ENCODE peak calls at places on chromosomes 6 and 20, in nine cellular contexts. K, B, Q, V, D, W, J, A and E are unnamed samples.

GRCh38 chr6:22442826-22443225 is 126.5 kb upstream of the HDGFL1 start:
- DNase-seq in J (no peak), Q (no peak), B (no peak), W (no peak), A (no peak), K (no peak), V (no peak), D (no peak), E (no peak)

GRCh38 chr6:15551798-15552197 is 111.0 kb downstream of the DTNBP1 start:
- DNase-seq in D (peak; percentile 24), W (peak; percentile 26), K (peak; percentile 29), J (no peak), V (peak; percentile 68), A (no peak), Q (no peak), B (no peak), E (peak; percentile 43)

GRCh38 chr6:154914288-154914687 is 80.8 kb upstream of the TIAM2 start:
- DNase-seq in W (no peak), J (no peak), B (no peak), V (no peak), A (no peak), D (no peak), K (no peak), Q (no peak), E (no peak)

GRCh38 chr6:80211295-80211694 is 104.8 kb downstream of the BCKDHB start:
- DNase-seq in D (no peak), Q (no peak), V (no peak), W (no peak), B (peak; percentile 31), K (no peak), J (no peak), A (no peak), E (no peak)

GRCh38 chr20:38840053-38840893 is 34.8 kb downstream of the PPP1R16B start:
- DNase-seq in D (no peak), W (peak; percentile 31), J (no peak), A (no peak), K (no peak), V (no peak), B (no peak), Q (no peak), E (no peak)

GRCh38 chr6:152062476-152062875 is 255.0 kb downstream of the ESR1 start:
- DNase-seq in K (no peak), B (no peak), A (peak; percentile 1), D (no peak), V (no peak), Q (no peak), W (no peak), J (no peak), E (no peak)

GRCh38 chr20:32158943-32159660 is 48.4 kb downstream of the PLAGL2 start:
- DNase-seq in B (no peak), V (no peak), K (no peak), Q (no peak), A (no peak), J (no peak), W (no peak), D (no peak), E (no peak)

GRCh38 chr6:144712541-144712940 is 427.4 kb downstream of the UTRN start:
- DNase-seq in D (no peak), W (peak; percentile 15), Q (no peak), B (no peak), K (no peak), V (no peak), J (no peak), A (no peak), E (no peak)

GRCh38 chr6:133977983-133978895 is 25.2 kb downstream of the TBPL1 start:
- DNase-seq in K (peak; percentile 38), V (no peak), B (peak; percentile 75), A (no peak), J (no peak), D (no peak), Q (no peak), W (peak; percentile 74), E (no peak)

GRCh38 chr6:34961082-34961481 is 72.0 kb downstream of the ANKS1A start:
- DNase-seq in V (no peak), J (no peak), D (no peak), A (no peak), K (no peak), W (no peak), B (no peak), Q (no peak), E (no peak)

GRCh38 chr20:62252342-62252966 is 14.1 kb downstream of the OSBPL2 start:
- DNase-seq in K (no peak), J (no peak), W (peak; percentile 19), V (no peak), D (no peak), Q (no peak), B (peak; percentile 53), A (no peak), E (no peak)

GRCh38 chr20:4165984-4166725 is 150.8 kb upstream of the RNF24 start:
- DNase-seq in A (no peak), V (no peak), Q (no peak), D (no peak), B (no peak), J (no peak), W (no peak), K (no peak), E (no peak)

GRCh38 chr20:36950432-36951197 is 893 bp downstream of the SAMHD1 start:
- DNase-seq in D (peak; percentile 42), J (peak; percentile 50), B (peak; percentile 79), A (peak; percentile 8), W (peak; percentile 52), Q (peak; percentile 47), V (peak; percentile 31), K (peak; percentile 39), E (peak; percentile 42)

GRCh38 chr20:50957798-50958732 is at the start of gene DPM1:
- DNase-seq in V (peak; percentile 85), B (peak; percentile 88), J (peak; percentile 93), Q (peak; percentile 93), A (peak; percentile 95), D (peak; percentile 87), W (peak; percentile 94), K (peak; percentile 90), E (peak; percentile 90)

GRCh38 chr6:167305796-167306195 is 14.7 kb downstream of the UNC93A start:
- DNase-seq in J (no peak), V (no peak), D (no peak), A (no peak), B (no peak), Q (no peak), K (no peak), W (no peak), E (no peak)

GRCh38 chr6:88047510-88048150 is at the start of gene SPACA1:
- DNase-seq in V (no peak), K (no peak), A (no peak), B (no peak), D (no peak), Q (no peak), W (no peak), J (no peak), E (no peak)

GRCh38 chr20:22560817-22561216 is 23.6 kb downstream of the FOXA2 start:
- DNase-seq in V (no peak), K (no peak), W (no peak), A (no peak), B (no peak), J (no peak), Q (no peak), D (no peak), E (no peak)

GRCh38 chr6:97465877-97466710 is 183.1 kb upstream of the MMS22L start:
- DNase-seq in A (no peak), Q (no peak), D (no peak), V (no peak), W (no peak), B (no peak), J (no peak), K (no peak), E (no peak)

GRCh38 chr6:165774903-165775608 is 112.0 kb upstream of the PDE10A start:
- DNase-seq in D (peak; percentile 28), A (peak; percentile 99), V (peak; percentile 62), Q (no peak), W (peak; percentile 58), J (peak; percentile 23), B (no peak), K (peak; percentile 26), E (no peak)

GRCh38 chr6:143806282-143807102 is 36.6 kb upstream of the LTV1 start:
- DNase-seq in W (peak; percentile 84), V (no peak), K (peak; percentile 49), J (no peak), B (peak; percentile 82), A (no peak), D (no peak), Q (no peak), E (no peak)

GRCh38 chr6:126107475-126108121 is 121.3 kb downstream of the TRMT11 start:
- DNase-seq in K (no peak), Q (no peak), V (no peak), D (no peak), W (peak; percentile 35), J (no peak), B (no peak), A (no peak), E (no peak)

GRCh38 chr20:1002682-1003561 is 811 bp upstream of the RSPO4 start:
- DNase-seq in K (no peak), A (no peak), Q (no peak), J (no peak), D (no peak), W (no peak), V (peak; percentile 18), B (no peak), E (no peak)

GRCh38 chr6:157023958-157024357 is 246.8 kb downstream of the ARID1B start:
- DNase-seq in D (no peak), B (no peak), A (no peak), K (no peak), Q (no peak), W (peak; percentile 66), V (no peak), J (no peak), E (no peak)

GRCh38 chr20:13286600-13286999 is 65.5 kb downstream of the ISM1 start:
- DNase-seq in V (no peak), Q (no peak), A (no peak), D (no peak), K (peak; percentile 42), B (no peak), J (no peak), W (no peak), E (no peak)

GRCh38 chr6:134031696-134032255 is 20.6 kb downstream of the SLC2A12 start:
- DNase-seq in K (no peak), J (peak; percentile 20), B (peak; percentile 67), D (no peak), V (no peak), Q (no peak), W (no peak), A (no peak), E (no peak)

GRCh38 chr20:44701116-44701865 is 13.9 kb upstream of the CCN5 start:
- DNase-seq in W (peak; percentile 57), B (no peak), Q (no peak), A (peak; percentile 20), V (no peak), D (peak; percentile 39), K (no peak), J (no peak), E (no peak)

GRCh38 chr6:21597706-21598273 is 4.2 kb downstream of the SOX4 start:
- DNase-seq in V (no peak), W (peak; percentile 54), D (no peak), B (peak; percentile 48), J (peak; percentile 29), A (peak; percentile 27), Q (no peak), K (peak; percentile 5), E (no peak)

GRCh38 chr6:130020106-130020851 is 1.9 kb downstream of the L3MBTL3 start:
- DNase-seq in A (no peak), W (peak; percentile 11), J (peak; percentile 9), B (peak; percentile 26), K (peak; percentile 10), V (peak; percentile 42), D (peak; percentile 48), Q (peak; percentile 50), E (no peak)

GRCh38 chr20:63317601-63318291 is 24.8 kb downstream of the COL20A1 start:
- DNase-seq in D (no peak), Q (no peak), J (no peak), A (no peak), W (no peak), V (no peak), K (no peak), B (no peak), E (no peak)

GRCh38 chr6:119036076-119036475 is 42.4 kb downstream of the FAM184A start:
- DNase-seq in V (no peak), J (no peak), Q (no peak), K (no peak), B (no peak), W (no peak), D (no peak), A (no peak), E (no peak)

GRCh38 chr6:165091121-165091785 is 218.2 kb downstream of the C6orf118 start:
- DNase-seq in Q (no peak), J (no peak), A (no peak), K (no peak), W (no peak), B (no peak), V (no peak), D (no peak), E (no peak)